ENCODE peak calls at places on chromosomes 16 and 17, in eight cellular contexts. C is progenitor cell of endocrine pancreas, Q is neural crest cell, G is IMR-90, F is tibial nerve, V is endothelial cell of umbilical vein, E is GM10248, J is B cell. L is an unnamed sample.

GRCh38 chr17:10547351-10547750 is 2.1 kb downstream of the MYH2 start:
- DNase-seq in G (no peak), E (no peak), F (no peak), C (no peak), J (no peak), V (no peak), Q (no peak), L (no peak)

GRCh38 chr17:12648498-12648897 is 17.2 kb upstream of the MYOCD start:
- DNase-seq in G (no peak), F (no peak), V (no peak), E (no peak), C (no peak), Q (no peak), J (no peak), L (no peak)

GRCh38 chr17:61279476-61280145 is 120.0 kb upstream of the TBX2 start:
- DNase-seq in E (no peak), G (peak; percentile 54), Q (no peak), C (no peak), V (no peak), F (no peak), J (no peak), L (peak; percentile 64)

GRCh38 chr17:31674305-31674704 is 184.7 kb downstream of the COPRS start:
- DNase-seq in G (peak; percentile 50), E (no peak), V (no peak), Q (no peak), C (no peak), F (no peak), J (no peak), L (peak; percentile 44)

GRCh38 chr17:77096570-77097214 is 44.1 kb upstream of the SEC14L1 start:
- DNase-seq in Q (no peak), E (no peak), G (peak; percentile 73), F (no peak), V (peak; percentile 78), C (no peak), J (no peak), L (peak; percentile 47)

GRCh38 chr16:72384651-72385050 is 212.7 kb upstream of the PMFBP1 start:
- DNase-seq in J (no peak), G (no peak), C (no peak), Q (no peak), F (no peak), E (no peak), V (no peak), L (no peak)

GRCh38 chr16:53080345-53081031 is 25.7 kb downstream of the CHD9 start:
- DNase-seq in F (peak; percentile 57), E (no peak), Q (no peak), J (no peak), V (peak; percentile 80), G (peak; percentile 89), C (no peak), L (peak; percentile 49)

GRCh38 chr17:48465884-48466283 is 35.9 kb upstream of the SKAP1 start:
- DNase-seq in Q (no peak), C (no peak), V (no peak), E (no peak), G (no peak), J (no peak), F (no peak), L (no peak)

GRCh38 chr17:78822552-78822951 is 18.1 kb downstream of the USP36 start:
- DNase-seq in C (no peak), E (no peak), G (peak; percentile 100), Q (no peak), F (no peak), V (no peak), J (peak; percentile 7), L (peak; percentile 46)

GRCh38 chr17:1532836-1533602 is 16.6 kb upstream of the INPP5K start:
- DNase-seq in F (no peak), Q (peak; percentile 12), E (peak; percentile 42), V (no peak), G (no peak), C (no peak), J (peak; percentile 60), L (no peak)

GRCh38 chr17:4167786-4168185 is 24.8 kb downstream of the CYB5D2 start:
- DNase-seq in V (no peak), E (no peak), C (no peak), J (no peak), F (no peak), Q (no peak), G (no peak), L (no peak)

GRCh38 chr17:51668155-51668962 is 408.0 kb downstream of the UTP18 start:
- DNase-seq in F (no peak), C (no peak), J (no peak), G (no peak), Q (no peak), E (no peak), V (no peak), L (no peak)

GRCh38 chr16:1707193-1707790 is 1.3 kb downstream of the MAPK8IP3 start:
- DNase-seq in C (no peak), E (no peak), G (peak; percentile 40), Q (no peak), V (peak; percentile 43), F (no peak), J (no peak), L (no peak)

GRCh38 chr16:1743376-1744337 is 27.7 kb downstream of the NME3 start:
- DNase-seq in G (no peak), V (no peak), Q (no peak), J (no peak), C (no peak), F (no peak), E (no peak), L (no peak)

GRCh38 chr16:3725291-3725690 is 8.0 kb upstream of the TRAP1 start:
- DNase-seq in F (no peak), E (no peak), Q (no peak), G (no peak), J (no peak), V (no peak), C (no peak), L (no peak)

GRCh38 chr17:74601944-74602572 is 10.0 kb upstream of the CD300LD start:
- DNase-seq in V (peak; percentile 5), F (no peak), Q (peak; percentile 54), J (no peak), G (peak; percentile 15), E (peak; percentile 65), C (peak; percentile 41), L (no peak)

GRCh38 chr16:49855822-49856740 is at the start of gene ZNF423:
- DNase-seq in J (no peak), C (peak; percentile 50), V (peak; percentile 18), E (no peak), F (no peak), Q (peak; percentile 43), G (no peak), L (no peak)

GRCh38 chr16:51818342-51818944 is 667.4 kb upstream of the SALL1 start:
- DNase-seq in Q (peak; percentile 58), C (peak; percentile 51), F (no peak), V (no peak), E (peak; percentile 11), G (peak; percentile 73), J (no peak), L (no peak)

GRCh38 chr17:42827472-42827871 is 3.4 kb upstream of the BECN1 start:
- DNase-seq in C (no peak), J (no peak), G (no peak), E (no peak), V (no peak), F (no peak), Q (no peak), L (no peak)

GRCh38 chr16:6068063-6068462 is 970.5 kb upstream of the EEF2KMT start:
- DNase-seq in F (no peak), V (no peak), Q (no peak), E (no peak), G (no peak), C (no peak), J (no peak), L (no peak)

DNA sequence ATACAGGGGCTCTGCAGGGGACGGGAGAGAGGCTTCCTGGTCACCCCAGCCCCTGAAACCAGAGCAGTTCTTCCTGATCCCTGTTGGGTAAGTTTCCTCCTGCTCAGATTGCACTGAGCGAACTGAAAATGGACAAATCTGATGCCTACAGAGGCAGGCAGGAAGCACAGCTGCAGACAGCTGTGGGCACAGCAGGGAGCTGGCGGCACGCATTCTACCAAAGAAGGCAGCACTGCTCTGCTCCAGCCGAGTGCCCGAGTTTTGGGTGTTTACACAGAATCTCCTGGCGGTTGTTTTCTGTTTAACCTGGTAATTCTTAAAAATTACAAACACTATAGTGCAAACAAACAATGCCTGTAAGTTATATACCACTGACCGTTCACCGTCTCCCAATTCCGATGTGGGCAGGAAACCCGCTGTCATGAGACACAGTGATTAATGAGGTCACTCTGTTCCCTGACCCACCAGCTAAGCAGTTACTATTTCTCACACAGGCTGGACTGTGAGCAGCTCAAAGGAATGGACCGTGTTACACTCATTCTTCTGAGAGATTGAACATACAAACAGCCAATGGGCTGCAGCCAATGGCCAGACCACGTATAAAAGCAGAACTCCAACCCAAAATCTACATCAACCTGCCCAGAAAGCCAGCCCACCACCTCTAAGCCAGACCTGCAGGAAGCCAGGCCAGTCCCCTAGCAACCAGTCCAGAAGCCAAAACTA is 25.5 kb downstream of the NSMCE1 start:
- DNase-seq in E (no peak), J (no peak), F (no peak), Q (no peak), G (peak; percentile 98), V (peak; percentile 96), C (no peak), L (peak; percentile 96)
- TF ChIP-seq CTCF in E (no peak), J (no peak), F (no peak), Q (no peak), G (peak; percentile 13), V (peak; percentile 11), C (no peak), L (no peak)

DNA sequence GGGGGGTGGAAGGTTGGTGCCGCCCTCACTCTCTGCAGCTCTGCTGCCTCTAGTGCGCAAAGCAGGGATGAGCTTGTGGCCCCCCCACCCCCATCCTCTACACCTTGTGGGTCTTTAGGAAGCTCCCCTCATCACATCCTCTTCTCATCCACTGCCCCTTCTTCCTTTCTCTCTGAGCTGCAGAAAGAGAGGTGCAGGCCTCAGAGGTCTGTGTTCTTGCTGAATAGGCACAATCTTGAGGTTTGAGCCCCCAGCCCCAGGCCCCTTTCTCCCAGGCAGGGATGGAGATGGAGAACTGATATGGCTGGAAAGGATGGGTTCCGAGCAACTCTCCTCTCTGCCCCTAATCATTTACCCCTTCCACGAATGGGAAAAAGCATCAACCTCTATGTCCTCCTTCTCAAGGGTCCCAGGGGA is 2.6 kb downstream of the CACNA1G start:
- DNase-seq in F (no peak), C (no peak), E (no peak), G (no peak), J (no peak), Q (no peak), V (no peak), L (no peak)
- TF ChIP-seq CTCF in F (no peak), C (no peak), E (no peak), G (no peak), J (peak; percentile 14), Q (no peak), V (no peak), L (peak; percentile 7)

GRCh38 chr17:38456031-38456815 is 28.0 kb downstream of the ARHGAP23 start:
- DNase-seq in V (peak; percentile 50), F (no peak), C (no peak), G (no peak), E (no peak), J (no peak), Q (no peak), L (no peak)
- TF ChIP-seq CTCF in V (peak; percentile 61), F (peak; percentile 13), C (peak; percentile 33), G (peak; percentile 31), E (no peak), J (no peak), Q (peak; percentile 38), L (peak; percentile 10)

DNA sequence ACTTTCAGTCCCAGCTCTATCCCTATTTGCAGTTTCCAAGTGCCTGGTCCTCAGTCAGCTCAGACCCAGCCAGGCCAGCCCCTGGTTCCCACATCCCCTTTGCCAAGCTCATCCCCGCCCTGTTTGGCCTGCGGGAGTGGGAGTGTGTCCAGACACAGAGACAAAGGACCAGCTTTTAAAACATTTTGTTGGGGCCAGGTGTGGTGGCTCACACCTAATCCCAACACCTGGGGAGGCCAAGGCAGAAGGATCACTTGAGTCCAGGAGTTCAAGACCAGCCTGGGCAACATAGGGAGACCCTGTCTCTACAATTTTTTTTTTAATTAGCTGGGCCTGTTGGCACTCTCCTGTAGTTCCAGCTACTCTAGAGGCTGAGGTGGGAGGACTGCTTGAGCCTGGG is 1.7 kb downstream of the STH start:
- DNase-seq in Q (no peak), E (no peak), J (no peak), G (no peak), C (no peak), V (no peak), F (no peak), L (no peak)
- TF ChIP-seq CTCF in Q (no peak), E (no peak), J (no peak), G (no peak), C (no peak), V (no peak), F (no peak), L (no peak)

L was measured in astrocyte of the cerebellum.